ENCODE peak calls at places on chromosomes 12 and 14, in eight cellular contexts. F, W, Q, D, C, K, N and M are unnamed samples.

GRCh38 chr14:100067971-100068959 is 3.0 kb downstream of the EVL start:
- DNase-seq in F (peak; percentile 29), W (peak; percentile 33), Q (peak; percentile 60), D (no peak), C (no peak), K (no peak), N (peak; percentile 83), M (no peak)

GRCh38 chr12:88371416-88372183 is 208.7 kb downstream of the KITLG start:
- DNase-seq in F (no peak), W (no peak), Q (no peak), D (no peak), C (no peak), K (no peak), N (no peak), M (no peak)

GRCh38 chr14:65949711-65950516 is 536.3 kb upstream of the CCDC196 start:
- DNase-seq in F (no peak), W (no peak), Q (no peak), D (no peak), C (peak; percentile 31), K (peak; percentile 5), N (no peak), M (peak; percentile 28)

GRCh38 chr12:121057794-121058193 is 18.7 kb upstream of the OASL start:
- DNase-seq in F (no peak), W (no peak), Q (no peak), D (no peak), C (peak; percentile 34), K (no peak), N (no peak), M (no peak)

GRCh38 chr12:107331471-107331870 is 238.1 kb upstream of the CRY1 start:
- DNase-seq in F (no peak), W (no peak), Q (no peak), D (no peak), C (peak; percentile 63), K (no peak), N (no peak), M (no peak)

GRCh38 chr12:85310456-85311076 is 30.5 kb downstream of the ALX1 start:
- DNase-seq in F (no peak), W (no peak), Q (no peak), D (no peak), C (no peak), K (no peak), N (no peak), M (no peak)

GRCh38 chr12:89775336-89776005 is 66.8 kb upstream of the ATP2B1 start:
- DNase-seq in F (no peak), W (no peak), Q (no peak), D (peak; percentile 39), C (no peak), K (no peak), N (no peak), M (no peak)

GRCh38 chr12:57435288-57435687 is 704 bp downstream of the INHBC start:
- DNase-seq in F (no peak), W (no peak), Q (no peak), D (no peak), C (no peak), K (no peak), N (no peak), M (no peak)

GRCh38 chr14:23636317-23637211 is at the start of gene DHRS2:
- DNase-seq in F (no peak), W (no peak), Q (no peak), D (no peak), C (no peak), K (no peak), N (no peak), M (no peak)

GRCh38 chr12:101696477-101697196 is 803 bp upstream of the CHPT1 start:
- DNase-seq in F (no peak), W (peak; percentile 14), Q (peak; percentile 17), D (peak; percentile 6), C (no peak), K (no peak), N (no peak), M (no peak)